ENCODE peak calls at places on chromosomes 4 and X, in six cellular contexts. C is IMR-90, Z is neuronal stem cell, X is mesenchymal stem cell, I is H1, V is trophoblast cell. E is an unnamed sample.

GRCh38 chr4:149296503-149296902 is 519.1 kb downstream of the IQCM start:
- DNase-seq in C (no peak), Z (no peak), X (peak; percentile 0), I (no peak), V (no peak), E (no peak)

GRCh38 chrX:97446298-97446882 is 562.7 kb downstream of the RPA4 start:
- DNase-seq in C (no peak), Z (no peak), X (no peak), I (no peak), V (peak; percentile 4), E (no peak)

GRCh38 chr4:52660643-52661042 is 1.5 kb upstream of the USP46 start:
- DNase-seq in C (no peak), Z (no peak), X (no peak), I (no peak), V (no peak), E (no peak)

GRCh38 chr4:128241425-128241913 is 46.1 kb downstream of the PGRMC2 start:
- DNase-seq in C (peak; percentile 99), Z (no peak), X (peak; percentile 92), I (peak; percentile 9), V (peak; percentile 99), E (no peak)

GRCh38 chrX:32183066-32183465 is 1028.3 kb downstream of the DMD start:
- DNase-seq in C (no peak), Z (no peak), X (no peak), I (no peak), V (no peak), E (no peak)

GRCh38 chrX:6449946-6450345 is 85.0 kb downstream of the VCX3A start:
- DNase-seq in C (no peak), Z (no peak), X (no peak), I (no peak), V (no peak), E (no peak)

GRCh38 chr4:118826723-118827444 is 9.0 kb downstream of the SEC24D start:
- DNase-seq in C (no peak), Z (no peak), X (no peak), I (no peak), V (peak; percentile 16), E (no peak)

GRCh38 chr4:118842055-118842454 is 6.1 kb upstream of the SEC24D start:
- DNase-seq in C (peak; percentile 82), Z (no peak), X (no peak), I (no peak), V (no peak), E (no peak)

GRCh38 chr4:158376441-158376840 is 145.2 kb upstream of the RXFP1 start:
- DNase-seq in C (no peak), Z (no peak), X (no peak), I (no peak), V (no peak), E (no peak)

GRCh38 chr4:25050370-25051098 is 19.8 kb upstream of the LGI2 start:
- DNase-seq in C (no peak), Z (no peak), X (no peak), I (no peak), V (no peak), E (no peak)

GRCh38 chr4:118813561-118813960 is 22.4 kb downstream of the SEC24D start:
- DNase-seq in C (no peak), Z (no peak), X (no peak), I (no peak), V (no peak), E (no peak)

GRCh38 chrX:80282535-80282934 is 137.7 kb upstream of the TENT5D start:
- DNase-seq in C (no peak), Z (no peak), X (no peak), I (no peak), V (peak; percentile 9), E (no peak)

GRCh38 chr4:336099-336892 is 1.3 kb upstream of the ZNF141 start:
- DNase-seq in C (no peak), Z (peak; percentile 15), X (peak; percentile 17), I (no peak), V (peak; percentile 29), E (peak; percentile 29)

GRCh38 chrX:94400488-94400887 is 726.5 kb downstream of the FAM133A start:
- DNase-seq in C (no peak), Z (no peak), X (no peak), I (peak; percentile 3), V (peak; percentile 71), E (peak; percentile 71)

GRCh38 chr4:5433196-5433595 is 275.2 kb downstream of the EVC2 start:
- DNase-seq in C (no peak), Z (no peak), X (no peak), I (no peak), V (no peak), E (no peak)

GRCh38 chr4:75922588-75922987 is 18.2 kb downstream of the NAAA start:
- DNase-seq in C (no peak), Z (no peak), X (no peak), I (no peak), V (no peak), E (no peak)

GRCh38 chrX:31227250-31227649 is 155.4 kb upstream of the FTHL17 start:
- DNase-seq in C (peak; percentile 76), Z (no peak), X (no peak), I (no peak), V (peak; percentile 71), E (no peak)

GRCh38 chr4:3501825-3502425 is 30.3 kb downstream of the LRPAP1 start:
- DNase-seq in C (no peak), Z (no peak), X (no peak), I (no peak), V (no peak), E (no peak)

GRCh38 chr4:12211636-12212035 is 782.9 kb upstream of the HS3ST1 start:
- DNase-seq in C (no peak), Z (no peak), X (no peak), I (no peak), V (no peak), E (no peak)

GRCh38 chr4:129344058-129344457 is 248.1 kb downstream of the C4orf33 start:
- DNase-seq in C (peak; percentile 27), Z (peak; percentile 26), X (peak; percentile 38), I (no peak), V (peak; percentile 73), E (no peak)

GRCh38 chr4:60002603-60003325 is 1197.4 kb upstream of the ADGRL3 start:
- DNase-seq in C (no peak), Z (no peak), X (no peak), I (no peak), V (no peak), E (no peak)

GRCh38 chrX:53262918-53263394 is 18.4 kb downstream of the IQSEC2 start:
- DNase-seq in C (peak; percentile 55), Z (no peak), X (peak; percentile 82), I (no peak), V (peak; percentile 5), E (no peak)

GRCh38 chrX:30906726-30907125 is 17.7 kb upstream of the TAB3 start:
- DNase-seq in C (peak; percentile 54), Z (no peak), X (no peak), I (no peak), V (peak; percentile 45), E (no peak)

GRCh38 chr4:159070742-159071141 is 32.1 kb upstream of the RAPGEF2 start:
- DNase-seq in C (peak; percentile 74), Z (no peak), X (peak; percentile 7), I (no peak), V (no peak), E (no peak)

GRCh38 chr4:85420831-85421230 is 54.1 kb upstream of the ARHGAP24 start:
- DNase-seq in C (no peak), Z (no peak), X (no peak), I (no peak), V (no peak), E (no peak)

GRCh38 chr4:73608677-73609594 is 11.3 kb downstream of the RASSF6 start:
- DNase-seq in C (peak; percentile 49), Z (no peak), X (peak; percentile 57), I (no peak), V (no peak), E (no peak)

GRCh38 chr4:74258949-74259348 is 49.3 kb upstream of the EPGN start:
- DNase-seq in C (peak; percentile 60), Z (no peak), X (peak; percentile 28), I (no peak), V (no peak), E (no peak)

GRCh38 chr4:17490575-17491059 is 21.3 kb downstream of the QDPR start:
- DNase-seq in C (no peak), Z (no peak), X (no peak), I (no peak), V (peak; percentile 9), E (no peak)

GRCh38 chr4:112075129-112075753 is 70.0 kb upstream of the FAM241A start:
- DNase-seq in C (peak; percentile 66), Z (peak; percentile 32), X (peak; percentile 71), I (no peak), V (peak; percentile 49), E (peak; percentile 45)

DNA sequence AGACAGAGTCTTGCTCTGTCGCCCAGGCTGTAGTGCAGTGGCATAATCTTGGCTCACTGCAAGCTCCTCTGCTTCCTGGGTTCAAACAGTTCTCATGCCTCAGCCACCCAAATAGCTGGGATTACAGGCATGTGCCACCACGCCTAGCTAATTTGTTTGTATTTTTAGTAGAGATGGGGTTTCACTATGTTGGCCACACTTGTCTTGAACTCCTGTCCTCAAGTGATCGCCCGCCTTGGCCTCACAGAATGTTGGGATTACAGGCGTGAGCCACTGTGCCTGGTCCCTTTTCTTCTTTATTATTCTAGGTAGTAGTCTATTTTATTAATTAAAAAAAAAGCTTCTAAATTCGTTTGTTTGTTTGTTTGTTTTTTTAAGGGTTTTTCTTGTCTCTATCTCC is 59.1 kb downstream of the SLAIN2 start:
- DNase-seq in C (no peak), Z (no peak), X (no peak), I (no peak), V (no peak), E (no peak)
- H4K91ac ChIP-seq in C (no peak overlapping the region), Z (no peak overlapping the region), X (no peak overlapping the region), I (no peak overlapping the region), V (no peak overlapping the region), E (no peak overlapping the region)

DNA sequence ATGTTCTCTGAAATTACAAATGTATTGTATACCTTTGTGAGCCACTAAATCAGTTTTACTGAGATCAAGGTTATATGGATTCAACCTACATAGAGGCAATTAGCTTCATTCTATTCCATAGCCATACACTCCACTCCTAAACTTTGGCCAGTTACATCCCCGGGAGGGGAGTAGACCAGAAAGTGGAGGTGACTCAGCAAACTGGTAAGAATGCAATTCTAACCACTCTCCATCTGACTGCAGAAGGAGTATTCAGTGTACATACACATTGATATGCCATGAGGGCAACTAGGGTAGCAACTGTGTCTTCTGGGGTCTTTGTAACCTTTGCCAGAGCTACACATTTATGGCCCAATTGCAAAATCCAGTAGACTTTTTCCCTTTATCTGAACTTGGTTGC is 7.6 kb downstream of the SLC25A43 start:
- DNase-seq in C (peak; percentile 34), Z (no peak), X (no peak), I (no peak), V (no peak), E (no peak)
- H4K91ac ChIP-seq in C (no peak overlapping the region), Z (no peak overlapping the region), X (no peak overlapping the region), I (no peak overlapping the region), V (no peak overlapping the region), E (no peak overlapping the region)

DNA sequence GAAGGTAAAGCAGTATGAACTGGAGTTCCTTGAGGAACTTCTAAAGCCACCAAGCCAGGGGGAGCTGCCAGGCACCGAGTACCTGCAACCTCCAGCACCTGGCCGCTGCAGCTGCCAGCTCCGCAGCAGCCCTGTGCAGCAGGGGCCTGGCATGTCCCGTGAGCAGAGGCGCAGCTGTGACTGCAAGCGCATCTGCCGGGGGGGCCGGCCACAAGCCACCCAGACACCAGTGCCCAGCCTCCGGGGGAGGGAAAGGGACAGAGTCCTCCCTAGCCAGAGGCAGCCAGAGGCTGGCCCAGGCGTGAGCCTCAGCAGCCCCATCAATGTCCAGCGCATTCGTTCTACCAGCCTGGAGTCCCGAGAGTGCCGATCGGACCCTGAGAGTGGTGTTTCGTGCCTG is 26.6 kb upstream of the PRPS1 start:
- DNase-seq in C (no peak), Z (no peak), X (no peak), I (no peak), V (no peak), E (no peak)
- H4K91ac ChIP-seq in C (no peak overlapping the region), Z (no peak overlapping the region), X (no peak overlapping the region), I (no peak overlapping the region), V (no peak overlapping the region), E (no peak overlapping the region)

GRCh38 chr4:37902738-37903693 is 12.1 kb downstream of the TBC1D1 start:
- DNase-seq in C (no peak), Z (no peak), X (no peak), I (no peak), V (peak; percentile 76), E (no peak)
- H4K91ac ChIP-seq in C (no peak overlapping the region), Z (no peak overlapping the region), X (no peak overlapping the region), I (no peak overlapping the region), V (no peak overlapping the region), E (no peak overlapping the region)

E was measured in H9.